ENCODE peak calls at places on chromosome 17, in four cellular contexts. One of them, this sample, is unnamed.

GRCh38 chr17:83195330-83196087 is 116.1 kb downstream of the METRNL start:
- DNase-seq in IMR-90: no peak
- DNase-seq in fibroblast of the aortic adventitia: peak
- DNase-seq in WTC11: no peak
- DNase-seq in this sample: no peak

GRCh38 chr17:81417049-81417878 is 22.0 kb downstream of the BAHCC1 start:
- DNase-seq in IMR-90: no peak
- DNase-seq in fibroblast of the aortic adventitia: peak
- DNase-seq in WTC11: no peak
- DNase-seq in this sample: no peak

GRCh38 chr17:67244621-67245072 is 349 bp downstream of the HELZ start:
- DNase-seq in IMR-90: no peak
- DNase-seq in fibroblast of the aortic adventitia: no peak
- DNase-seq in WTC11: peak
- DNase-seq in this sample: peak

GRCh38 chr17:55068862-55069771 is 100.6 kb downstream of the STXBP4 start:
- DNase-seq in IMR-90: no peak
- DNase-seq in fibroblast of the aortic adventitia: no peak
- DNase-seq in WTC11: no peak
- DNase-seq in this sample: no peak

GRCh38 chr17:1725642-1726511 is 1.4 kb downstream of the WDR81 start:
- DNase-seq in IMR-90: no peak
- DNase-seq in fibroblast of the aortic adventitia: no peak
- DNase-seq in WTC11: no peak
- DNase-seq in this sample: no peak

GRCh38 chr17:43079578-43080302 is 45.4 kb downstream of the BRCA1 start:
- DNase-seq in IMR-90: no peak
- DNase-seq in fibroblast of the aortic adventitia: no peak
- DNase-seq in WTC11: no peak
- DNase-seq in this sample: no peak

GRCh38 chr17:18261146-18261515 is 669 bp downstream of the MIEF2 start:
- DNase-seq in IMR-90: peak
- DNase-seq in fibroblast of the aortic adventitia: peak
- DNase-seq in WTC11: no peak
- DNase-seq in this sample: no peak

GRCh38 chr17:29111816-29112499 is 68.2 kb downstream of the MYO18A start:
- DNase-seq in IMR-90: peak
- DNase-seq in fibroblast of the aortic adventitia: peak
- DNase-seq in WTC11: peak
- DNase-seq in this sample: peak

GRCh38 chr17:12089809-12090384 is 69.2 kb downstream of the MAP2K4 start:
- DNase-seq in IMR-90: peak
- DNase-seq in fibroblast of the aortic adventitia: peak
- DNase-seq in WTC11: no peak
- DNase-seq in this sample: no peak

GRCh38 chr17:64575431-64575830 is 68.7 kb downstream of the CEP95 start:
- DNase-seq in IMR-90: no peak
- DNase-seq in fibroblast of the aortic adventitia: peak
- DNase-seq in WTC11: no peak
- DNase-seq in this sample: no peak

GRCh38 chr17:73998246-73999220 is 204.9 kb upstream of the RPL38 start:
- DNase-seq in IMR-90: no peak
- DNase-seq in fibroblast of the aortic adventitia: no peak
- DNase-seq in WTC11: peak
- DNase-seq in this sample: peak

GRCh38 chr17:10730956-10731879 is 1.4 kb upstream of the TMEM220 start:
- DNase-seq in IMR-90: no peak
- DNase-seq in fibroblast of the aortic adventitia: no peak
- DNase-seq in WTC11: no peak
- DNase-seq in this sample: no peak

GRCh38 chr17:4162775-4163498 is 19.9 kb downstream of the CYB5D2 start:
- DNase-seq in IMR-90: peak
- DNase-seq in fibroblast of the aortic adventitia: no peak
- DNase-seq in WTC11: no peak
- DNase-seq in this sample: no peak

GRCh38 chr17:40035162-40035559 is 19.0 kb downstream of the MED24 start:
- DNase-seq in IMR-90: peak
- DNase-seq in fibroblast of the aortic adventitia: peak
- DNase-seq in WTC11: peak
- DNase-seq in this sample: peak

GRCh38 chr17:8665681-8666080 is 35.2 kb upstream of the MYH10 start:
- DNase-seq in IMR-90: no peak
- DNase-seq in fibroblast of the aortic adventitia: no peak
- DNase-seq in WTC11: no peak
- DNase-seq in this sample: no peak

GRCh38 chr17:11996722-11997146 is 541 bp downstream of the ZNF18 start:
- DNase-seq in IMR-90: peak
- DNase-seq in fibroblast of the aortic adventitia: peak
- DNase-seq in WTC11: no peak
- DNase-seq in this sample: no peak

DNA sequence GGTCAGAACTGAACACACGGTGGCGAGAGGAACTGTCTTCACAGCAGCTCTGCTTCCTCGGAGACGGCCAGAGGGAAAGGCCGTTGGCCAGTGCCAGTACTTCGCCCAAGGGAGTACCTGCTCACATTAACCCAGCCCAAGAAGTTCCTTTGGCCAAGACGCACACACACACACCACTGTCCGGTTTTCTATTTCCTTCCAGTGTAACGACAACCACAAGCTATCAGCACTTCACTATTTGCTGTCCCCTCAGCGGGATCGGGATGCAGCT is 735 bp upstream of the GGNBP2 start:
- DNase-seq in IMR-90: peak
- DNase-seq in fibroblast of the aortic adventitia: peak
- DNase-seq in WTC11: no peak
- DNase-seq in this sample: no peak
- TF ChIP-seq CTCF in IMR-90: peak
- TF ChIP-seq CTCF in fibroblast of the aortic adventitia: peak
- TF ChIP-seq CTCF in WTC11: no peak
- TF ChIP-seq CTCF in this sample: no peak

DNA sequence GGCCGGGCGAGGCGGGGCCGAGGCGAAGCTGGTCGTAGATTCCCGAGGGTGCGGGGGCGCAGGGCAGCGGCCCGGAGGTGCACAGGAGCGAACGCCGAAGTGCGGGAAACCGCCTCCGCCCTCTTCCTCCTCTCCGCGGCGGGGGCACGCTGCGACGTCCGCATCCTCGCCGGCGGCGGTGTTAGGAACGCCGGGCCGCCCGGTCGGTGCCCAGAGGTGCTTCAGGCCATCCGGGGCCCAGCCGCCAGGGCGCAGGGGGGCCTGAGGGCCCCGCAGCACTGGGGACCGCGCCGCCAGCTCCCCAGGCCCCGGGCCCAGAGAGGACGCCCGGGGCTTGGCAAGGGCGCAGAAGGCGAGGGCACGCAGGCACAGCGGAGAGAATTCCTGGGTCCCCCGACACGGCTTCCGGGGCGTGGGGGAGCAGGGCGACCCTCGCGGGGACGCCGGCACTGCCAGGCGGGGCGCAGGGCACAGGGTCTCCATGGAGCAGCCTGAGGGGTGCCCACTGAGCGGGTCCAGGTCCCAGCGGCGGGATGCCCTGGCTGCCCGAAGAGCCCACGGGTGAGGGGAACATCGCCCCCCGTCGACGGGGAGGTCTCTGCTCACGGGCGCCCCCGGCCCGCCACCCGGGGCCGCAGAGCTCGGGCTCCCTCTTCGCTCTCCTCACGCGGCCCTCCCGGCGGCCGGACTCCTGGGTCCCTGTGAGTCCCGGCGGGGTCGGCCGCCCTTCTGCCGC is 576 bp downstream of the EPOP start:
- DNase-seq in IMR-90: no peak
- DNase-seq in fibroblast of the aortic adventitia: no peak
- DNase-seq in WTC11: peak
- DNase-seq in this sample: peak
- TF ChIP-seq CTCF in IMR-90: no peak
- TF ChIP-seq CTCF in fibroblast of the aortic adventitia: no peak
- TF ChIP-seq CTCF in WTC11: no peak
- TF ChIP-seq CTCF in this sample: no peak

DNA sequence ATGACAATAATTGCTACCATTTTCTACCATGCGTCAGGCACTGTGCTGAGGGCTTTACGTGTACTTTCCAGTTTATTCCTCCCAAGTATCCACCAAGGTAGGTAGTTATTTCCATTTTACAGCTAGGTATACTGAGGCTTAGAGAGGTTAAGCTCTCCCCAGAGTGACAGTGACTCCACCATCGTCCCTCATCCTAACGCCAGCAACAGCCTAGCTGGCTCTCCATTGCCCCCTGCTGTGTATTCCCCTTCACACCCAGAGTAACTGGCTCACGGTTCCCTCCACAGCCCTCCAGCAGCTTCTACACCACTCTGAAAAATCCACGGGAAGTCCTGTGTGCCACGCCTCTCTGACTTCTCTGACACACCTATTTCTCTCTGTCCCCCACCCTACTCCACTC is 7.1 kb upstream of the ASGR1 start:
- DNase-seq in IMR-90: no peak
- DNase-seq in fibroblast of the aortic adventitia: no peak
- DNase-seq in WTC11: no peak
- DNase-seq in this sample: no peak
- TF ChIP-seq CTCF in IMR-90: peak
- TF ChIP-seq CTCF in fibroblast of the aortic adventitia: peak
- TF ChIP-seq CTCF in WTC11: no peak
- TF ChIP-seq CTCF in this sample: no peak

GRCh38 chr17:57121308-57122042 is 36.4 kb downstream of the AKAP1 start:
- DNase-seq in IMR-90: peak
- DNase-seq in fibroblast of the aortic adventitia: peak
- DNase-seq in WTC11: peak
- DNase-seq in this sample: peak

GRCh38 chr17:57117798-57118197 is 32.8 kb downstream of the AKAP1 start:
- DNase-seq in IMR-90: no peak
- DNase-seq in fibroblast of the aortic adventitia: no peak
- DNase-seq in WTC11: no peak
- DNase-seq in this sample: no peak

GRCh38 chr17:57124053-57124452 is 39.0 kb downstream of the AKAP1 start:
- DNase-seq in IMR-90: no peak
- DNase-seq in fibroblast of the aortic adventitia: no peak
- DNase-seq in WTC11: no peak
- DNase-seq in this sample: no peak

GRCh38 chr17:57125406-57125805 is 40.4 kb downstream of the AKAP1 start:
- DNase-seq in IMR-90: no peak
- DNase-seq in fibroblast of the aortic adventitia: no peak
- DNase-seq in WTC11: no peak
- DNase-seq in this sample: no peak

DNA sequence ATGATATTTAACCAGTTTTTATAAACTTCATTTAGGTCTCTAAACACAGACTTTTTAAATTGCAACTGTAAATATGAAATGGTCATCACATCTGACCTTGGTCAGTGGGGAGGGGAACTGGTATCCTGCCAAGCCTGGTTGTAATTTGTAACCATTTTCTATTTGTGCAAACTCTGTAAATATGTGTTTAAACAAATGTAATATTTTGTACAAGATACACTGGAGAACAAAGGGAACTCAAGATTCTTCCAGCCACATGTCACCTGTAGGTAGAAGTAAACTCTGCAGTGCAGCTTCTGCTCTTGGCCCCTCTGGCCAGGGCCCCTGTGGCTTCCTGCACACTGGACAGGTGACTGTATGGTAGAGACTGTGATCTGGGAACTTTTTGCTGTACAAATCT is 35.8 kb downstream of the AKAP1 start:
- DNase-seq in IMR-90: no peak
- DNase-seq in fibroblast of the aortic adventitia: no peak
- DNase-seq in WTC11: no peak
- DNase-seq in this sample: no peak
- TF ChIP-seq CTCF in IMR-90: no peak
- TF ChIP-seq CTCF in fibroblast of the aortic adventitia: no peak
- TF ChIP-seq CTCF in WTC11: no peak
- TF ChIP-seq CTCF in this sample: no peak

GRCh38 chr17:38705523-38705802 is 390 bp downstream of the MLLT6 start:
- DNase-seq in IMR-90: no peak
- DNase-seq in fibroblast of the aortic adventitia: no peak
- DNase-seq in WTC11: no peak
- DNase-seq in this sample: no peak

GRCh38 chr17:38707678-38708351 is 2.7 kb downstream of the MLLT6 start:
- DNase-seq in IMR-90: no peak
- DNase-seq in fibroblast of the aortic adventitia: no peak
- DNase-seq in WTC11: no peak
- DNase-seq in this sample: no peak

GRCh38 chr17:38705803-38706624 is 941 bp downstream of the MLLT6 start:
- DNase-seq in IMR-90: no peak
- DNase-seq in fibroblast of the aortic adventitia: peak
- DNase-seq in WTC11: peak
- DNase-seq in this sample: peak

GRCh38 chr17:38704645-38705522 is at the start of gene MLLT6:
- DNase-seq in IMR-90: peak
- DNase-seq in fibroblast of the aortic adventitia: peak
- DNase-seq in WTC11: peak
- DNase-seq in this sample: peak

DNA sequence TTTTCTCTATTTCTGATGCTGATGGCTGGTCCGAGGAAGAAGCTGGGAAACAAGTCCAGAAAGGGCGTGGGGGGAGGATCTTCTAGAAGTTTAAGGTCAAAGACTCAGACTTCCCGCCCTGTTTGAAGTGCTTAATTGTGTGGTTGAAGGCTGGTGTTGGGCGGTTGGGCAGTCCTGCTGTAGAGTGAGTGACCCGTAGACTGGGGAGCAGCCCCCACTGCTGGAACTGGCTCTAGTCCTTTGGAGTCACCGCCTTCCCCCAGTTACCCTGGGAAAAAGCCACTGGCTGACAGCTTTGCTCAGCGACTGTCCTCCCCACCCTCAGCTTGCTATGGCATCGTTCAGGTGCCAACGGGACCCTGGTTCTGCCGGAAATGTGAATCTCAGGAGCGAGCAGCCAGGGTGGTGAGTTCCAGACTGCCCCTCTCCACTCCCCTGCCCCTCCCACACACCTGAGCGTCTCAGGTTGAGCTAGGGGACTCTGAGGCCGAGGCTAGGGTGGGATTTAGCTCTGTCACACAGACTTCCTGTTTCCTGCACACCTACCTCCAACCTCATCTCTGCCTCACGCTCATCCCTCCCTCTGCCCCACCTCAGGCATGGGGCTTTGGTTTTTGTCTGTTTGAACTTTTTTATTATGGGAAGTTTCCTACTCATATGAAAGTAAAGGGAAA is 1.7 kb downstream of the MLLT6 start:
- DNase-seq in IMR-90: no peak
- DNase-seq in fibroblast of the aortic adventitia: no peak
- DNase-seq in WTC11: no peak
- DNase-seq in this sample: peak
- TF ChIP-seq CTCF in IMR-90: no peak
- TF ChIP-seq CTCF in fibroblast of the aortic adventitia: no peak
- TF ChIP-seq CTCF in WTC11: no peak
- TF ChIP-seq CTCF in this sample: no peak

GRCh38 chr17:78840780-78841611 is at the start of gene USP36:
- DNase-seq in IMR-90: peak
- DNase-seq in fibroblast of the aortic adventitia: peak
- DNase-seq in WTC11: peak
- DNase-seq in this sample: peak
- TF ChIP-seq CTCF in IMR-90: no peak
- TF ChIP-seq CTCF in fibroblast of the aortic adventitia: no peak
- TF ChIP-seq CTCF in WTC11: no peak
- TF ChIP-seq CTCF in this sample: no peak

This sample was measured in nephron progenitor cell.